ENCODE peak calls at places on chromosomes 6 and 20, in six cellular contexts. One of them, this sample, is unnamed.

GRCh38 chr6:137093183-137094069 is 48.7 kb upstream of the IL20RA start:
- DNase-seq in GM12878: no peak
- DNase-seq in HepG2: no peak
- DNase-seq in A549: no peak
- DNase-seq in endothelial cell of umbilical vein: no peak
- DNase-seq in K562: no peak
- DNase-seq in this sample: peak; percentile 37

GRCh38 chr6:23218751-23219150 is 649.4 kb downstream of the HDGFL1 start:
- DNase-seq in K562: no peak
- DNase-seq in HepG2: no peak
- DNase-seq in endothelial cell of umbilical vein: peak; percentile 29
- DNase-seq in GM12878: no peak
- DNase-seq in A549: no peak
- DNase-seq in this sample: no peak

GRCh38 chr20:58755751-58756524 is 63.3 kb downstream of the NPEPL1 start:
- DNase-seq in A549: no peak
- DNase-seq in GM12878: no peak
- DNase-seq in K562: no peak
- DNase-seq in endothelial cell of umbilical vein: no peak
- DNase-seq in HepG2: no peak
- DNase-seq in this sample: no peak

GRCh38 chr20:61157301-61157700 is 94.8 kb upstream of the CDH4 start:
- DNase-seq in A549: no peak
- DNase-seq in HepG2: no peak
- DNase-seq in K562: no peak
- DNase-seq in GM12878: no peak
- DNase-seq in endothelial cell of umbilical vein: no peak
- DNase-seq in this sample: no peak

GRCh38 chr6:147166360-147166944 is 37.8 kb upstream of the STXBP5 start:
- DNase-seq in HepG2: no peak
- DNase-seq in K562: peak; percentile 68
- DNase-seq in A549: no peak
- DNase-seq in endothelial cell of umbilical vein: peak; percentile 88
- DNase-seq in GM12878: no peak
- DNase-seq in this sample: peak; percentile 49

GRCh38 chr20:46119028-46119546 is 973 bp downstream of the CD40 start:
- DNase-seq in endothelial cell of umbilical vein: peak; percentile 9
- DNase-seq in GM12878: peak; percentile 49
- DNase-seq in HepG2: no peak
- DNase-seq in A549: no peak
- DNase-seq in K562: peak; percentile 39
- DNase-seq in this sample: no peak

GRCh38 chr20:34143951-34144350 is 31.9 kb upstream of the EIF2S2 start:
- DNase-seq in endothelial cell of umbilical vein: peak; percentile 24
- DNase-seq in GM12878: no peak
- DNase-seq in K562: peak; percentile 26
- DNase-seq in A549: peak; percentile 9
- DNase-seq in HepG2: peak; percentile 61
- DNase-seq in this sample: no peak

GRCh38 chr6:148827421-148827820 is 80.6 kb downstream of the UST start:
- DNase-seq in A549: no peak
- DNase-seq in K562: no peak
- DNase-seq in endothelial cell of umbilical vein: no peak
- DNase-seq in GM12878: no peak
- DNase-seq in HepG2: no peak
- DNase-seq in this sample: no peak

GRCh38 chr6:149220882-149221773 is 96.4 kb upstream of the TAB2 start:
- DNase-seq in A549: no peak
- DNase-seq in K562: no peak
- DNase-seq in GM12878: no peak
- DNase-seq in endothelial cell of umbilical vein: no peak
- DNase-seq in HepG2: no peak
- DNase-seq in this sample: no peak

DNA sequence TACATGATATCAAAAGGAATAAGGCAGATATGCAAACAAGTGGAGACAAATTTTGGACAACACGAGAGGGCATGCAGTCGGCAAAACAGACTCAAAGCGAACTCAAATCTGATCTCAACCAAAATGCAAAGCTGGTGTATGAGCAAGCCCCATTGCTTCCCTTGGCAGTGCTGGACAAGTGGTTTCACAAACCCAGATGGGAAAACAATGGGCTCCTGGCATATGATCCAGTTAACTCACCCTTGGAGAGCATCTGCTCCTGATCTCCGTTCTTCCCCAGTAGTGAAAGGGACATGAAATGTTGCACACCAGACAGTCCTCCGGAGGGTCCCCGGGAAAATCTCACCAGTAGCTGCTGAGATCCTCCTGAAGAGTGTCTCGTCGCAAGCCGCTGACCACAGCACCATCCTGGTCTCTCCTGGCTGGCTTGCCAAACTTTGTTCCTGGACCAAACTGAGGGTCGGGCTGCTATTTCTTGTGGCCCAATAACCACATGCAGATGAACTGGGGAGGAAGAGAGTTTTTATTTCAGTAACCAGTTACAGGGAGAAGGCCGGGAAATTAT is 84.3 kb upstream of the THBS2 start:
- DNase-seq in A549: no peak
- DNase-seq in endothelial cell of umbilical vein: no peak
- DNase-seq in GM12878: no peak
- DNase-seq in K562: no peak
- DNase-seq in HepG2: no peak
- DNase-seq in this sample: no peak
- H3K4me3 ChIP-seq in A549: no peak overlapping the region
- H3K4me3 ChIP-seq in endothelial cell of umbilical vein: no peak overlapping the region
- H3K4me3 ChIP-seq in GM12878: no peak overlapping the region
- H3K4me3 ChIP-seq in K562: no peak overlapping the region
- H3K4me3 ChIP-seq in HepG2: no peak overlapping the region
- H3K4me3 ChIP-seq in this sample: no peak overlapping the region

GRCh38 chr6:56043761-56044160 is 168.4 kb upstream of the BMP5 start:
- DNase-seq in K562: no peak
- DNase-seq in endothelial cell of umbilical vein: peak; percentile 75
- DNase-seq in GM12878: no peak
- DNase-seq in HepG2: no peak
- DNase-seq in A549: no peak
- DNase-seq in this sample: no peak

GRCh38 chr6:56040271-56040670 is 164.9 kb upstream of the BMP5 start:
- DNase-seq in K562: no peak
- DNase-seq in HepG2: no peak
- DNase-seq in A549: no peak
- DNase-seq in GM12878: no peak
- DNase-seq in endothelial cell of umbilical vein: no peak
- DNase-seq in this sample: peak; percentile 45

GRCh38 chr6:56041591-56041990 is 166.2 kb upstream of the BMP5 start:
- DNase-seq in HepG2: no peak
- DNase-seq in K562: no peak
- DNase-seq in A549: no peak
- DNase-seq in GM12878: no peak
- DNase-seq in endothelial cell of umbilical vein: no peak
- DNase-seq in this sample: no peak

GRCh38 chr6:56040875-56041274 is 165.5 kb upstream of the BMP5 start:
- DNase-seq in A549: no peak
- DNase-seq in GM12878: no peak
- DNase-seq in HepG2: no peak
- DNase-seq in endothelial cell of umbilical vein: no peak
- DNase-seq in K562: no peak
- DNase-seq in this sample: no peak

DNA sequence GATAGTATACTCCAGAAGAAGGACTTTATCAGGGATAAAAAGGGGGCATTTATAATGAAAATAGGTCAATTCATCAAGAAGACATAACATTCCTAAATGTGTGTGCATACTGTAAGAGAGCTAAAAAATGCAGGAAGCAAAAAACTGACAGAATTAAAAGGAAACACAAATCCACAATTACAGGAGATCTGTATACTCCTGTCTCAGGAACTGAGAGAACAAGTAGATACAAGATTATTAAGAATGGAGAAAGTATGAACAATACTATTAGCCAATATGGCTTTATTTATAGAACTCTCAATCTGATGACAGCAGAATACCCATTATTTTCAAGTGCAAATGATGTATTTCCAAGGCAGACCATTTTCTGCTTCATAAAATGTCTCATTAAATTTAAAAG is 167.7 kb upstream of the BMP5 start:
- DNase-seq in A549: no peak
- DNase-seq in HepG2: no peak
- DNase-seq in K562: no peak
- DNase-seq in GM12878: no peak
- DNase-seq in endothelial cell of umbilical vein: peak; percentile 33
- DNase-seq in this sample: no peak
- TF ChIP-seq MYC in A549: no peak
- TF ChIP-seq MYC in HepG2: no peak
- TF ChIP-seq MYC in K562: no peak
- TF ChIP-seq MYC in GM12878: no peak
- TF ChIP-seq MYC in endothelial cell of umbilical vein: no peak
- TF ChIP-seq MYC in this sample: no peak

DNA sequence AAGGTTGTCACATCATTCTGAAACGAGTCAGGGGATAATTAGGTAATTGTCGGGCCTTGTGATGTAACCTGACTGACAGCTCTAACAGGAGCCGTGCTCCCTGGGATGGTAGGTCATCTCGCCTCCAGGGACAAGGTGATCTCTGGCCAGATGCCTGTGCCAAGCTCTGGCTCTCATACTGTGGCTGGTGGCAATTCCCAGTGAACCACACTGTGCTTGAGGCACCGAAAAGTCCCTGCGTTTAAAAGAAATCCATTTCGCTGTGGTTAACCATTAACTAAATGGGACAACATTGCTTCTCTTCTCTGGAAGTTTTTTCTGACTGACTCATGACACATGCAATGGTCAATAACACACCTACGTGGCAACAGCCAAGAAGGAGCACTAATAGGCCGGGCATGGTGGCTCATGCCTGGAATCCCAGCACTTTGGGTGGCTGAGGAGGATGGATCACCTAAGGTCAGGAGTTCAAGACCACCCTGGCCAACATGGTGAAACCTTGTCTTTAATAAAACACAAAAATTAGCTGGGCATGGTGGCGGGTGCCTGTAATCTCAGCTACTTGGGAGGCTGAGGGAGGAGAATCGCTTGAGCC is 669.2 kb downstream of the PRKN start:
- DNase-seq in A549: peak; percentile 93
- DNase-seq in K562: no peak
- DNase-seq in endothelial cell of umbilical vein: no peak
- DNase-seq in GM12878: no peak
- DNase-seq in HepG2: peak; percentile 98
- DNase-seq in this sample: no peak
- TF ChIP-seq MAX in A549: peak; percentile 81
- TF ChIP-seq MAX in K562: no peak
- TF ChIP-seq MAX in endothelial cell of umbilical vein: no peak
- TF ChIP-seq MAX in GM12878: no peak
- TF ChIP-seq MAX in HepG2: peak; percentile 47
- TF ChIP-seq MAX in this sample: no peak

DNA sequence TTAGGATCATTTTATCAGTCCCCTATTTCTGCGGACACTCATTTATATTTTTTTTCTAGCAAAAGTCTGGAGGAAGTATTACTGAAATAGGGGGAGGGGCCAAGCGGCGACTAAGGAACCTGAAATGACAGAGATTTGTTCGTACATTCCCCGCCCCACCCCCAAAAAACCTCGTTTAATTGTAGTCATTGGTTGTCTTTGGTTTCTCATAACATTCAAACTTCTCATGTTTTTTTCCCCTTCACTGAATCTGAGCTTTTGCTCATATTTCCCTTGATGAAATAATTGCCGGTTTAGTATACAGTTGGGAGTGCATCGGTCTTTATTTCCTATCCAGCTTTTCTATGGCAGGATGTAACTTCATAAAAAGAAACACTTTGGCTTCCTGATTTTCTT is 776 bp upstream of the FYN start:
- DNase-seq in HepG2: no peak
- DNase-seq in GM12878: no peak
- DNase-seq in endothelial cell of umbilical vein: peak; percentile 81
- DNase-seq in A549: no peak
- DNase-seq in K562: no peak
- DNase-seq in this sample: peak; percentile 46
- H3K4me3 ChIP-seq in HepG2: peak overlapping the region; percentile 82
- H3K4me3 ChIP-seq in GM12878: peak overlapping the region; percentile 61
- H3K4me3 ChIP-seq in endothelial cell of umbilical vein: peak overlapping the region; percentile 85
- H3K4me3 ChIP-seq in A549: peak overlapping the region; percentile 77
- H3K4me3 ChIP-seq in K562: peak overlapping the region; percentile 58
- H3K4me3 ChIP-seq in this sample: peak overlapping the region; percentile 76

GRCh38 chr6:7235712-7236311 is 77.2 kb downstream of the SSR1 start:
- DNase-seq in K562: no peak
- DNase-seq in endothelial cell of umbilical vein: no peak
- DNase-seq in GM12878: no peak
- DNase-seq in HepG2: no peak
- DNase-seq in A549: no peak
- DNase-seq in this sample: no peak
- TF ChIP-seq MYC in K562: no peak
- TF ChIP-seq MYC in endothelial cell of umbilical vein: no peak
- TF ChIP-seq MYC in GM12878: no peak
- TF ChIP-seq MYC in HepG2: no peak
- TF ChIP-seq MYC in A549: no peak
- TF ChIP-seq MYC in this sample: no peak

DNA sequence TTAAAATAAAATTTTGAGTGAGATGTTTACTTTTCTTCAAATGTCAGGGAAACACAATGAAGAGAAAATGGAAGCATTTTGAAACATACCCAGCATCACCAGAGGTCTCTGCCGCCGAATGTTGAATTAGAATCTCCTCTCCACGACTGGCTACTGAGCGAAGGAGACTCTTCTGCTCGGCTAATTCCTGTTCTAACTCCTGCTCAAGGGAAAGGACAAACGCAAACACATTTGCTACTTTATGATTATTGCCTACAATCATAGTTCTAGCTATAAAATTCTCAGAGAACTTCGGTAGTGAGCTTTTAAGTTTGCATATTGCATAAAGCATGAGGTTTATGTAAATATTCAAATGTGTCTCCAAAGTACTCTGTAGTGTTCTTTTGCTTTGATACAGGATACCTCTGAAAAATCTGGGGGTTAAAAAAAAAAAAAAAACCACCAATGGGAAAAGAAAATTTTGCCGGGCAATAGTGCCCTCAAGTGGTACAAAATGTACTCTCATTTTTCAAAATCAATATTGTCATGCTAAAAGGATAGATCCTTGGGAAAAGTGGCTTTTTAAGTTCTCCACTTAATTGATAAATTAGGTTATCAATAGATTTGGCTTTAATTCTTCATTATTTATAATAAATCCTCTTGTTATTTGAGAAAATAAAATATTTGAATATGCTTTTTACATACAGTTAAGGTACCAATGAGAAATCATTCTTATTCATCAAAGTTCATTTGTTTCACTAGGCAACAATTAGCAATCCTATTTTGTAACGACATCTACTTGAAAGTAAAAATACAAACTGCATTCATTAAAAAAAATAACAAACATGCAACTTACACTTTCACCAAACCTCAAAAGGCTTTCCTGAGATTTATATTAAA is 369.0 kb downstream of the SYNE1 start:
- DNase-seq in A549: peak; percentile 3
- DNase-seq in K562: peak; percentile 16
- DNase-seq in HepG2: peak; percentile 45
- DNase-seq in GM12878: no peak
- DNase-seq in endothelial cell of umbilical vein: peak; percentile 52
- DNase-seq in this sample: peak; percentile 20
- TF ChIP-seq MAX in A549: no peak
- TF ChIP-seq MAX in K562: no peak
- TF ChIP-seq MAX in HepG2: no peak
- TF ChIP-seq MAX in GM12878: no peak
- TF ChIP-seq MAX in endothelial cell of umbilical vein: no peak
- TF ChIP-seq MAX in this sample: no peak

DNA sequence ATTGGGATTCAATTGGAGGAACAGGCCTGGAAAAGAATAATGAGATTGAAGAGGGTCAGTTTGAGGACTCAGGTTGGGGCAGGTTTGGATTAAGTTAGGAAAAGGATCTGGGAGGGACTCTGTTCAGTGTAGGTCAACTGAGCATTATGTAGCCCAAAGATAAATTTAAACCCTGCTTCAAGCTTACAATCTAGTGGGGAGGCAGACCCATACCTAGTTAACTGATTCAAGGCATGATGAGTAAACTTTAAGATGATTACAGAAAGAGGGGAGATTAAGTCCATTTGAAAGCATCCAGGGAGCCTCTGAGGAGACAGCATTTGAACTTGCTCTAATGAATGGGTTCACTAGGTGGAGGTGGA is 11.4 kb upstream of the LTA start:
- DNase-seq in A549: no peak
- DNase-seq in HepG2: no peak
- DNase-seq in endothelial cell of umbilical vein: no peak
- DNase-seq in K562: no peak
- DNase-seq in GM12878: no peak
- DNase-seq in this sample: no peak
- H3K4me3 ChIP-seq in A549: no peak overlapping the region
- H3K4me3 ChIP-seq in HepG2: no peak overlapping the region
- H3K4me3 ChIP-seq in endothelial cell of umbilical vein: no peak overlapping the region
- H3K4me3 ChIP-seq in K562: no peak overlapping the region
- H3K4me3 ChIP-seq in GM12878: peak overlapping the region; percentile 18
- H3K4me3 ChIP-seq in this sample: peak overlapping the region; percentile 34